ENCODE peak calls at places on chromosomes 11 and 22, in seven cellular contexts. One of them, this sample, is unnamed.

GRCh38 chr11:12058425-12059115 is 50.1 kb upstream of the DKK3 start:
- DNase-seq in stomach: no peak
- DNase-seq in WERI-Rb-1: no peak
- DNase-seq in left lung: no peak
- DNase-seq in psoas muscle: no peak
- DNase-seq in A549: no peak
- DNase-seq in brain microvascular endothelial cell: no peak
- DNase-seq in this sample: no peak

GRCh38 chr22:41030891-41031290 is 61.5 kb upstream of the EP300 start:
- DNase-seq in stomach: no peak
- DNase-seq in WERI-Rb-1: no peak
- DNase-seq in left lung: no peak
- DNase-seq in psoas muscle: no peak
- DNase-seq in A549: no peak
- DNase-seq in brain microvascular endothelial cell: peak
- DNase-seq in this sample: no peak

GRCh38 chr11:7487360-7487759 is 2.1 kb downstream of the OLFML1 start:
- DNase-seq in stomach: no peak
- DNase-seq in WERI-Rb-1: no peak
- DNase-seq in left lung: no peak
- DNase-seq in psoas muscle: no peak
- DNase-seq in A549: no peak
- DNase-seq in brain microvascular endothelial cell: no peak
- DNase-seq in this sample: no peak

GRCh38 chr22:35540600-35541253 is at the start of gene RASD2:
- DNase-seq in stomach: no peak
- DNase-seq in WERI-Rb-1: peak
- DNase-seq in left lung: peak
- DNase-seq in psoas muscle: peak
- DNase-seq in A549: peak
- DNase-seq in brain microvascular endothelial cell: no peak
- DNase-seq in this sample: no peak

GRCh38 chr11:12272821-12273617 is 104.4 kb upstream of the PARVA start:
- DNase-seq in stomach: no peak
- DNase-seq in WERI-Rb-1: no peak
- DNase-seq in left lung: no peak
- DNase-seq in psoas muscle: no peak
- DNase-seq in A549: no peak
- DNase-seq in brain microvascular endothelial cell: peak
- DNase-seq in this sample: no peak

GRCh38 chr22:50247748-50248147 is 2.9 kb upstream of the TUBGCP6 start:
- DNase-seq in stomach: peak
- DNase-seq in WERI-Rb-1: no peak
- DNase-seq in left lung: no peak
- DNase-seq in psoas muscle: no peak
- DNase-seq in A549: peak
- DNase-seq in brain microvascular endothelial cell: peak
- DNase-seq in this sample: no peak

GRCh38 chr11:3205261-3206127 is 13.1 kb downstream of the MRGPRG start:
- DNase-seq in stomach: no peak
- DNase-seq in WERI-Rb-1: no peak
- DNase-seq in left lung: peak
- DNase-seq in psoas muscle: peak
- DNase-seq in A549: no peak
- DNase-seq in brain microvascular endothelial cell: no peak
- DNase-seq in this sample: peak

GRCh38 chr11:98965775-98966174 is 55.0 kb upstream of the CNTN5 start:
- DNase-seq in stomach: no peak
- DNase-seq in WERI-Rb-1: no peak
- DNase-seq in left lung: no peak
- DNase-seq in psoas muscle: no peak
- DNase-seq in A549: no peak
- DNase-seq in brain microvascular endothelial cell: no peak
- DNase-seq in this sample: no peak

GRCh38 chr22:20080776-20081654 is 974 bp downstream of the DGCR8 start:
- DNase-seq in stomach: no peak
- DNase-seq in WERI-Rb-1: peak
- DNase-seq in left lung: peak
- DNase-seq in psoas muscle: no peak
- DNase-seq in A549: peak
- DNase-seq in brain microvascular endothelial cell: peak
- DNase-seq in this sample: peak

GRCh38 chr11:75283391-75283931 is 42.9 kb downstream of the TPBGL start:
- DNase-seq in stomach: no peak
- DNase-seq in WERI-Rb-1: no peak
- DNase-seq in left lung: no peak
- DNase-seq in psoas muscle: no peak
- DNase-seq in A549: no peak
- DNase-seq in brain microvascular endothelial cell: no peak
- DNase-seq in this sample: no peak

GRCh38 chr22:25709758-25710157 is 32.2 kb upstream of the MYO18B start:
- DNase-seq in stomach: no peak
- DNase-seq in WERI-Rb-1: no peak
- DNase-seq in left lung: no peak
- DNase-seq in psoas muscle: no peak
- DNase-seq in A549: no peak
- DNase-seq in brain microvascular endothelial cell: no peak
- DNase-seq in this sample: no peak

GRCh38 chr11:35786918-35787557 is 124.5 kb downstream of the TRIM44 start:
- DNase-seq in stomach: no peak
- DNase-seq in WERI-Rb-1: peak
- DNase-seq in left lung: peak
- DNase-seq in psoas muscle: no peak
- DNase-seq in A549: no peak
- DNase-seq in brain microvascular endothelial cell: peak
- DNase-seq in this sample: no peak

GRCh38 chr11:65493367-65494176 is 5.3 kb upstream of the MALAT1 start:
- DNase-seq in stomach: peak
- DNase-seq in WERI-Rb-1: peak
- DNase-seq in left lung: no peak
- DNase-seq in psoas muscle: peak
- DNase-seq in A549: peak
- DNase-seq in brain microvascular endothelial cell: peak
- DNase-seq in this sample: peak

GRCh38 chr11:33736148-33736809 is at the start of gene CD59:
- DNase-seq in stomach: peak
- DNase-seq in WERI-Rb-1: peak
- DNase-seq in left lung: peak
- DNase-seq in psoas muscle: peak
- DNase-seq in A549: peak
- DNase-seq in brain microvascular endothelial cell: peak
- DNase-seq in this sample: peak

GRCh38 chr11:12066799-12067508 is 43.4 kb upstream of the MICAL2 start:
- DNase-seq in stomach: no peak
- DNase-seq in WERI-Rb-1: no peak
- DNase-seq in left lung: peak
- DNase-seq in psoas muscle: peak
- DNase-seq in A549: peak
- DNase-seq in brain microvascular endothelial cell: no peak
- DNase-seq in this sample: peak

GRCh38 chr11:120068114-120068573 is 69.8 kb downstream of the TRIM29 start:
- DNase-seq in stomach: no peak
- DNase-seq in WERI-Rb-1: no peak
- DNase-seq in left lung: no peak
- DNase-seq in psoas muscle: no peak
- DNase-seq in A549: no peak
- DNase-seq in brain microvascular endothelial cell: peak
- DNase-seq in this sample: no peak

GRCh38 chr11:120566176-120566575 is 54.6 kb downstream of the GRIK4 start:
- DNase-seq in stomach: no peak
- DNase-seq in WERI-Rb-1: peak
- DNase-seq in left lung: no peak
- DNase-seq in psoas muscle: no peak
- DNase-seq in A549: no peak
- DNase-seq in brain microvascular endothelial cell: peak
- DNase-seq in this sample: no peak

GRCh38 chr11:121416909-121417567 is 35.1 kb upstream of the SORL1 start:
- DNase-seq in stomach: peak
- DNase-seq in WERI-Rb-1: no peak
- DNase-seq in left lung: peak
- DNase-seq in psoas muscle: peak
- DNase-seq in A549: peak
- DNase-seq in brain microvascular endothelial cell: peak
- DNase-seq in this sample: peak

GRCh38 chr11:23540101-23540561 is 679.9 kb upstream of the CCDC179 start:
- DNase-seq in stomach: no peak
- DNase-seq in WERI-Rb-1: peak
- DNase-seq in left lung: no peak
- DNase-seq in psoas muscle: no peak
- DNase-seq in A549: peak
- DNase-seq in brain microvascular endothelial cell: peak
- DNase-seq in this sample: no peak

GRCh38 chr11:67347964-67348749 is 5.2 kb downstream of the POLD4 start:
- DNase-seq in stomach: no peak
- DNase-seq in WERI-Rb-1: no peak
- DNase-seq in left lung: no peak
- DNase-seq in psoas muscle: no peak
- DNase-seq in A549: peak
- DNase-seq in brain microvascular endothelial cell: no peak
- DNase-seq in this sample: no peak

GRCh38 chr22:41401781-41402648 is 20.3 kb downstream of the TEF start:
- DNase-seq in stomach: peak
- DNase-seq in WERI-Rb-1: peak
- DNase-seq in left lung: peak
- DNase-seq in psoas muscle: peak
- DNase-seq in A549: peak
- DNase-seq in brain microvascular endothelial cell: peak
- DNase-seq in this sample: peak

GRCh38 chr11:77101043-77101537 is 1.6 kb upstream of the OMP start:
- DNase-seq in stomach: no peak
- DNase-seq in WERI-Rb-1: no peak
- DNase-seq in left lung: no peak
- DNase-seq in psoas muscle: no peak
- DNase-seq in A549: peak
- DNase-seq in brain microvascular endothelial cell: no peak
- DNase-seq in this sample: peak

GRCh38 chr11:9527481-9528140 is 45.9 kb upstream of the WEE1 start:
- DNase-seq in stomach: no peak
- DNase-seq in WERI-Rb-1: no peak
- DNase-seq in left lung: no peak
- DNase-seq in psoas muscle: no peak
- DNase-seq in A549: peak
- DNase-seq in brain microvascular endothelial cell: peak
- DNase-seq in this sample: no peak

GRCh38 chr11:7635137-7635536 is 38.2 kb downstream of the CYB5R2 start:
- DNase-seq in stomach: peak
- DNase-seq in WERI-Rb-1: no peak
- DNase-seq in left lung: no peak
- DNase-seq in psoas muscle: peak
- DNase-seq in A549: no peak
- DNase-seq in brain microvascular endothelial cell: no peak
- DNase-seq in this sample: no peak

GRCh38 chr22:26903030-26903856 is 245.9 kb downstream of the MIAT start:
- DNase-seq in stomach: no peak
- DNase-seq in WERI-Rb-1: peak
- DNase-seq in left lung: no peak
- DNase-seq in psoas muscle: no peak
- DNase-seq in A549: no peak
- DNase-seq in brain microvascular endothelial cell: no peak
- DNase-seq in this sample: no peak

GRCh38 chr22:36252754-36253522 is at the start of gene APOL1:
- DNase-seq in stomach: peak
- DNase-seq in WERI-Rb-1: no peak
- DNase-seq in left lung: no peak
- DNase-seq in psoas muscle: no peak
- DNase-seq in A549: peak
- DNase-seq in brain microvascular endothelial cell: no peak
- DNase-seq in this sample: no peak

GRCh38 chr11:47950396-47950795 is 30.0 kb upstream of the PTPRJ start:
- DNase-seq in stomach: no peak
- DNase-seq in WERI-Rb-1: no peak
- DNase-seq in left lung: no peak
- DNase-seq in psoas muscle: no peak
- DNase-seq in A549: no peak
- DNase-seq in brain microvascular endothelial cell: no peak
- DNase-seq in this sample: peak
- H3K27ac ChIP-seq in stomach: no peak
- H3K27ac ChIP-seq in WERI-Rb-1: no peak
- H3K27ac ChIP-seq in left lung: peak
- H3K27ac ChIP-seq in psoas muscle: no peak
- H3K27ac ChIP-seq in A549: peak
- H3K27ac ChIP-seq in brain microvascular endothelial cell: no peak
- H3K27ac ChIP-seq in this sample: no peak

DNA sequence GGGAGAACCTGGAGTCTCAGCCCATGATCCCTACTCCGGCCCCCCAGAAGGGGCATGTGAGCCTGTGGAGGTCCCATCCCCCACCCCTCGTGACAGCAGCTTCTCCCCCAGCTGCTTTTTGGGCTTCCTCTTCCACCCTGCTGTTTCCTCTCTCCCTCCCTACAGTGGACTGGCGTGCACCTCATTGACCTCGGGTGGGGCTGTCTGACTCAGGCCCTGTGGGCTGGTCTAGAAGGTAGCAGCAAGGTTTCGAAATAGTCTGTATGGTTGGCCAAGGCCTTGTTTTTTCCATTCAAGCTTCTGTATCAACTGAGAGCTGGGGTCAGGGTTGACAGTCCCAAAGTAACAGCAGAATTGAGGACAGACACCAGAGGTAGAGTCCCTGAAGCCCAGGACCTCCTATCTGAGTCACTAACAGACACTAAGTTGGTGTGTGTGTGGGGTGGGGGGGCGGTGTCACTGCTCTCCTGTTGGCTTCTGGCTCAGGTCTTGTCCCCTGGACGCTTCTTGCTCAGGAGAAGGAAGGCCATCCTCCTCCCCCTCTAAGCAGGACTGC is 7.7 kb downstream of the SLC37A2 start:
- DNase-seq in stomach: peak
- DNase-seq in WERI-Rb-1: no peak
- DNase-seq in left lung: peak
- DNase-seq in psoas muscle: peak
- DNase-seq in A549: no peak
- DNase-seq in brain microvascular endothelial cell: peak
- DNase-seq in this sample: peak
- H3K27ac ChIP-seq in stomach: peak
- H3K27ac ChIP-seq in WERI-Rb-1: no peak
- H3K27ac ChIP-seq in left lung: peak
- H3K27ac ChIP-seq in psoas muscle: no peak
- H3K27ac ChIP-seq in A549: no peak
- H3K27ac ChIP-seq in brain microvascular endothelial cell: no peak
- H3K27ac ChIP-seq in this sample: peak

GRCh38 chr22:31277741-31278642 is 14.3 kb downstream of the PIK3IP1 start:
- DNase-seq in stomach: no peak
- DNase-seq in WERI-Rb-1: no peak
- DNase-seq in left lung: peak
- DNase-seq in psoas muscle: no peak
- DNase-seq in A549: no peak
- DNase-seq in brain microvascular endothelial cell: no peak
- DNase-seq in this sample: no peak
- H3K27ac ChIP-seq in stomach: peak
- H3K27ac ChIP-seq in WERI-Rb-1: no peak
- H3K27ac ChIP-seq in left lung: peak
- H3K27ac ChIP-seq in psoas muscle: no peak
- H3K27ac ChIP-seq in A549: no peak
- H3K27ac ChIP-seq in brain microvascular endothelial cell: no peak
- H3K27ac ChIP-seq in this sample: peak

DNA sequence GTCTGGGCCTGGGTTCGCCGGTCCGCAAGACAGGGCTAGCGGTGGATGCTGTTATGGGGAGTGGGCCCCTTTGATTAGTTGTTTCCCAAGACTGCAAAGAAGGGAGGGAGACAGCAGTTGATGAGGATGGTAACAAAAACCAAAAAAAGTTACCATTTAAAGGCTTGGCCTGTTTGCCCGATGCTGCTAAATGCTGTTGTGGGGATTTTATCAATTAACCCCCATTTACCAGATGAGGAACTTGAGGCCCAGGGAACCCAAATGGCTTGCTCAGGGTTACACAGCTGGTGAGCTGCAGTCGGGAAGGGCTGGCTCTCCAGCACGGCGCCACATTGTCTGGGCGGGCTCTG is 3.4 kb downstream of the TRPT1 start:
- DNase-seq in stomach: no peak
- DNase-seq in WERI-Rb-1: no peak
- DNase-seq in left lung: no peak
- DNase-seq in psoas muscle: no peak
- DNase-seq in A549: no peak
- DNase-seq in brain microvascular endothelial cell: no peak
- DNase-seq in this sample: no peak
- H3K27ac ChIP-seq in stomach: no peak
- H3K27ac ChIP-seq in WERI-Rb-1: no peak
- H3K27ac ChIP-seq in left lung: no peak
- H3K27ac ChIP-seq in psoas muscle: peak
- H3K27ac ChIP-seq in A549: no peak
- H3K27ac ChIP-seq in brain microvascular endothelial cell: no peak
- H3K27ac ChIP-seq in this sample: no peak